ENCODE peak calls at places on chromosomes 5 and 9, in eight cellular contexts. Y is spleen, F is SK-N-SH, M is endothelial cell of umbilical vein, L is GM23338, T is prostate gland, R is breast epithelium, A is HepG2. S is an unnamed sample.

GRCh38 chr5:149317281-149318048 is 27.8 kb upstream of the GRPEL2 start:
- DNase-seq in Y (no peak), F (peak), M (peak), L (peak), T (no peak), R (no peak), A (peak), S (peak)

GRCh38 chr9:24036459-24036858 is 210.4 kb upstream of the ELAVL2 start:
- DNase-seq in Y (no peak), F (no peak), M (no peak), L (peak), T (no peak), R (no peak), A (no peak), S (no peak)

GRCh38 chr5:9288234-9288633 is 257.6 kb downstream of the SEMA5A start:
- DNase-seq in Y (no peak), F (no peak), M (no peak), L (peak), T (no peak), R (no peak), A (no peak), S (no peak)

GRCh38 chr9:99855467-99856176 is 33.9 kb downstream of the NR4A3 start:
- DNase-seq in Y (no peak), F (no peak), M (no peak), L (peak), T (no peak), R (no peak), A (no peak), S (no peak)

GRCh38 chr9:35960029-35960655 is 2.2 kb upstream of the OR2S2 start:
- DNase-seq in Y (no peak), F (no peak), M (no peak), L (no peak), T (no peak), R (no peak), A (no peak), S (no peak)

GRCh38 chr5:142512680-142513042 is 173.2 kb downstream of the FGF1 start:
- DNase-seq in Y (no peak), F (no peak), M (no peak), L (no peak), T (no peak), R (no peak), A (peak), S (peak)

GRCh38 chr5:32323741-32324140 is 11.0 kb upstream of the MTMR12 start:
- DNase-seq in Y (no peak), F (no peak), M (no peak), L (peak), T (no peak), R (no peak), A (no peak), S (no peak)

GRCh38 chr5:156312897-156313680 is 13.9 kb upstream of the SGCD start:
- DNase-seq in Y (no peak), F (no peak), M (no peak), L (no peak), T (no peak), R (no peak), A (no peak), S (no peak)

GRCh38 chr5:68528877-68529276 is 313.3 kb downstream of the PIK3R1 start:
- DNase-seq in Y (no peak), F (no peak), M (no peak), L (no peak), T (no peak), R (no peak), A (no peak), S (no peak)

GRCh38 chr5:132655821-132656773 is 1.9 kb upstream of the IL13 start:
- DNase-seq in Y (no peak), F (peak), M (peak), L (peak), T (no peak), R (no peak), A (no peak), S (no peak)

GRCh38 chr9:99411068-99411467 is 189.0 kb downstream of the SEC61B start:
- DNase-seq in Y (no peak), F (no peak), M (no peak), L (no peak), T (no peak), R (no peak), A (no peak), S (no peak)

GRCh38 chr9:100879884-100880283 is 148.6 kb upstream of the PLPPR1 start:
- DNase-seq in Y (no peak), F (no peak), M (no peak), L (peak), T (no peak), R (no peak), A (no peak), S (no peak)

GRCh38 chr5:177524941-177525655 is 8.3 kb upstream of the DDX41 start:
- DNase-seq in Y (peak), F (no peak), M (no peak), L (no peak), T (peak), R (no peak), A (no peak), S (no peak)

GRCh38 chr9:115593587-115594091 is 475.7 kb upstream of the TNC start:
- DNase-seq in Y (no peak), F (peak), M (peak), L (peak), T (peak), R (no peak), A (peak), S (peak)

GRCh38 chr9:136769710-136770191 is 5.4 kb upstream of the LCN15 start:
- DNase-seq in Y (no peak), F (peak), M (no peak), L (peak), T (no peak), R (no peak), A (no peak), S (no peak)

GRCh38 chr9:715310-715709 is 126.2 kb upstream of the DMRT1 start:
- DNase-seq in Y (no peak), F (no peak), M (no peak), L (no peak), T (no peak), R (no peak), A (no peak), S (no peak)

GRCh38 chr9:713046-713445 is 128.5 kb upstream of the DMRT1 start:
- DNase-seq in Y (no peak), F (no peak), M (no peak), L (no peak), T (no peak), R (no peak), A (no peak), S (no peak)

GRCh38 chr9:714675-715074 is 126.8 kb upstream of the DMRT1 start:
- DNase-seq in Y (no peak), F (no peak), M (no peak), L (no peak), T (no peak), R (no peak), A (no peak), S (no peak)

GRCh38 chr9:717722-718121 is 123.8 kb upstream of the DMRT1 start:
- DNase-seq in Y (no peak), F (no peak), M (no peak), L (no peak), T (no peak), R (no peak), A (no peak), S (no peak)

DNA sequence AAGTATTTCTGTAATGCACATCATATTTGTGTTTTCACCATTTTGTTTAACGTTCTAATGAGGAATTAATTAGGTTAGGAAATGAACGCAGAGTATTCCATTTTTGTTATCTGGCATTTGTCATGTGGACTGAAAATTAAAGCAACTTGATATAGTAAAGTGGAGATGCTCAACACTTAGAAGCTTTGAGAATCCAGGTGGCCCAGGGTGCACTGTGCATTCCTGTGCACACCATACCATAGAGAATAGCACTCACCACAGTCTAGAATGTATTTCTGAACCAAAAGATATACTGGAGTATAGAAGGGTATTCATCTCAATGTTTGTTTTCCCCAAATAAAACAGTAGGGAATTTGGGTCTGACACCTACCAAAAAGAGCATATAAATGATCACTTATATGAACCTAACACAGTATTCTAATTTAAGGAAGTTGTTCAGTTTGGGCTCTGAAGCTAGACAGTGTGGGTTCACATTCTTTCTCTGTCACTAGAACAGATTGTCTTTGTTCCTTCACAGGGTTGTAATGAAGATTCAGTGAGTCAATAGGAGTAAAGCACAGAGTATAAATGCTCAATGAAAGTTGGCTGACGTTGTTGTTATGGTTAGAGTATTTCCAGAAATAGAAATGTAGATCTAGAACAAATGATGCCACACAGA is 125.6 kb upstream of the DMRT1 start:
- DNase-seq in Y (no peak), F (no peak), M (peak), L (no peak), T (peak), R (no peak), A (peak), S (no peak)
- TF ChIP-seq POLR2AphosphoS5 in Y (no peak), F (no peak), M (no peak), L (no peak), T (peak), R (no peak), A (no peak), S (no peak)

GRCh38 chr9:37325778-37326177 is 96.7 kb upstream of the GRHPR start:
- DNase-seq in Y (no peak), F (no peak), M (no peak), L (no peak), T (no peak), R (no peak), A (no peak), S (no peak)

GRCh38 chr9:37328561-37329227 is 93.8 kb upstream of the GRHPR start:
- DNase-seq in Y (no peak), F (no peak), M (no peak), L (no peak), T (no peak), R (no peak), A (no peak), S (no peak)

GRCh38 chr9:37324261-37324683 is 98.2 kb upstream of the GRHPR start:
- DNase-seq in Y (no peak), F (no peak), M (no peak), L (no peak), T (no peak), R (no peak), A (no peak), S (no peak)

GRCh38 chr9:37327553-37327952 is 94.9 kb upstream of the GRHPR start:
- DNase-seq in Y (no peak), F (no peak), M (no peak), L (no peak), T (no peak), R (no peak), A (no peak), S (no peak)

DNA sequence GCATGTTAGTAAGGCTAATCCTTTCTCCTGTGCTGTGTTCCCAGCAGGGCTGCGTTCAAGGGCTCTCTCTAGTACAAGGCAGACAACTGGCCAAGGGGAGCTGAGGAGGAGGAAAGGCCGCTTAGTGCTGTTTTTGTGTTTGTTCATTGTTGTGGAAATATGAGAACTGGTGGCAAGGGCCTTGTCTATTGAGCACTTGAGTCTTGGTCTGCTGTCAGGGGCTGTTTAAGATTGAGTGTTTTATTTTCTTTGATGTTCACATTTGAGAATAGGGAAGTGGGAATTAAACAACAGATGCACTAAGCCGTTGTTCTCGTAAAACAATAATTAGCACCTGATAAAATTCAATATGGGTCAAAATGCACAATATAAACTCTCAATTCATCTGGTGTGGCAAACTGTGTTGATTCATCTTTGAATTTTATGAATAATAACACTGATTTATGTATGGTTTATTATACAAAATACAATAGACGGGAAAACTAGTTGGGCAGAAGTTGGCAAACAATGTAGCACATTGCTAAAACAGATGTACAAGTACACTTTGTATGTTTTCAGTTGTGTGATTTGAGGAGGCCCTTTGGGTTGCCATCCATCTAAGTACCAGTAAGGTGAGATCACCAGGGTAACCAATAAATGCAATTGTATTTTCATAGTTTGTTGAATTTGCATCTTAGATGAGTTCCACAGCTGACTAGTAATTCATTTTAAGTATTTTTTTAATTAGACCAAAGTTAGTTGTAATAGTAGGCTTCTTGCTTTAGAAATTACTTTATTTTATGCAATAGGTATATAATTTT is 97.6 kb upstream of the GRHPR start:
- DNase-seq in Y (no peak), F (no peak), M (no peak), L (peak), T (no peak), R (no peak), A (no peak), S (no peak)
- H3K27ac ChIP-seq in Y (peak), F (peak), M (no peak), L (no peak), T (no peak), R (no peak), A (no peak), S (no peak)

DNA sequence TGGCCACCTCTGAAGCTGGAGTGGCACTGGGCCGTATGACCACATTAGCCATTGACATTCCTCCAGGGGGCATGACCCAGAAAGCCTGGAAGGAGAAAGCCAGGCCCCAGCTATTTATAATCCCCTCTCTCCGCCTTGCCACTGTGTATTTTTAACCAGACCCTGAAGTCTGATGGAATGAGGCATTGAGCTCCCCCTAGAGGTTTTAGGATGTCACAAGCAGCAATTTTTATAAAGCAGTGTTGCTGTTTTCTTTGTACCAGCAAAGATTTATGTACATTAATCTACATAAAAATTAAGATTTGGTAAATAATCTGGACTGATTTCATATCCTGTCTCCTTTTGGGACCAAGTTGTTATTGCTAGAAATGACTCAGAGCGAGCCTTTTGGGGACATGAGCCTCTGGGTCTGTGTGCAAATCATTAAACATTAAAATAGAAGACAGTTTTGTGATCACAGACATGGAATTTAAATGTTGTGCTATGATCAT is 127.1 kb downstream of the TRIO start:
- DNase-seq in Y (no peak), F (peak), M (peak), L (peak), T (no peak), R (no peak), A (peak), S (peak)
- TF ChIP-seq POLR2AphosphoS5 in Y (no peak), F (no peak), M (no peak), L (no peak), T (no peak), R (no peak), A (no peak), S (no peak)

GRCh38 chr5:157469073-157469472 is 9.1 kb downstream of the NIPAL4 start:
- DNase-seq in Y (no peak), F (no peak), M (no peak), L (no peak), T (no peak), R (no peak), A (no peak), S (no peak)

GRCh38 chr5:157471709-157472108 is 11.7 kb downstream of the NIPAL4 start:
- DNase-seq in Y (no peak), F (peak), M (peak), L (peak), T (no peak), R (no peak), A (peak), S (peak)

GRCh38 chr5:157468293-157468965 is 8.4 kb downstream of the NIPAL4 start:
- DNase-seq in Y (no peak), F (no peak), M (no peak), L (no peak), T (no peak), R (no peak), A (no peak), S (no peak)

GRCh38 chr5:157470616-157471015 is 10.6 kb downstream of the NIPAL4 start:
- DNase-seq in Y (no peak), F (no peak), M (no peak), L (no peak), T (no peak), R (no peak), A (no peak), S (no peak)

GRCh38 chr5:157469687-157470086 is 9.7 kb downstream of the NIPAL4 start:
- DNase-seq in Y (no peak), F (no peak), M (no peak), L (no peak), T (no peak), R (no peak), A (no peak), S (no peak)
- H3K27ac ChIP-seq in Y (no peak), F (no peak), M (no peak), L (no peak), T (no peak), R (no peak), A (no peak), S (no peak)

GRCh38 chr9:125971050-125971449 is 223.9 kb downstream of the PBX3 start:
- DNase-seq in Y (no peak), F (no peak), M (no peak), L (no peak), T (no peak), R (no peak), A (no peak), S (no peak)
- TF ChIP-seq POLR2AphosphoS5 in Y (no peak), F (no peak), M (no peak), L (no peak), T (no peak), R (no peak), A (no peak), S (no peak)

GRCh38 chr9:113625456-113625855 is 161.9 kb downstream of the RGS3 start:
- DNase-seq in Y (peak), F (no peak), M (no peak), L (no peak), T (no peak), R (no peak), A (no peak), S (no peak)
- H3K27ac ChIP-seq in Y (no peak), F (no peak), M (no peak), L (no peak), T (no peak), R (no peak), A (no peak), S (no peak)

GRCh38 chr5:107941036-107941435 is 270.3 kb upstream of the EFNA5 start:
- DNase-seq in Y (no peak), F (no peak), M (no peak), L (no peak), T (no peak), R (no peak), A (no peak), S (no peak)

GRCh38 chr5:107937710-107938355 is 267.1 kb upstream of the EFNA5 start:
- DNase-seq in Y (no peak), F (no peak), M (no peak), L (no peak), T (no peak), R (no peak), A (peak), S (no peak)

GRCh38 chr5:107936532-107936931 is 265.8 kb upstream of the EFNA5 start:
- DNase-seq in Y (no peak), F (no peak), M (no peak), L (no peak), T (no peak), R (no peak), A (peak), S (no peak)

GRCh38 chr5:107935641-107936040 is 264.9 kb upstream of the EFNA5 start:
- DNase-seq in Y (no peak), F (no peak), M (no peak), L (peak), T (no peak), R (no peak), A (no peak), S (no peak)

GRCh38 chr5:107937198-107937597 is 266.5 kb upstream of the EFNA5 start:
- DNase-seq in Y (no peak), F (peak), M (no peak), L (peak), T (no peak), R (no peak), A (no peak), S (no peak)
- TF ChIP-seq POLR2AphosphoS5 in Y (no peak), F (no peak), M (no peak), L (no peak), T (no peak), R (no peak), A (no peak), S (no peak)